ENCODE peak calls at places on chromosomes 7 and 10, in four cellular contexts. One of them, this sample, is unnamed.

GRCh38 chr7:18276380-18276779 is 219.2 kb upstream of the HDAC9 start:
- DNase-seq in A549: no peak
- DNase-seq in breast epithelium: no peak
- DNase-seq in sigmoid colon: no peak
- DNase-seq in this sample: no peak

GRCh38 chr10:131435760-131436448 is 124.4 kb upstream of the TCERG1L start:
- DNase-seq in A549: no peak
- DNase-seq in breast epithelium: peak; percentile 47
- DNase-seq in sigmoid colon: no peak
- DNase-seq in this sample: no peak

GRCh38 chr7:87128883-87129282 is 23.4 kb upstream of the DMTF1 start:
- DNase-seq in A549: no peak
- DNase-seq in breast epithelium: no peak
- DNase-seq in sigmoid colon: no peak
- DNase-seq in this sample: no peak

GRCh38 chr7:139687980-139688632 is 89.7 kb downstream of the HIPK2 start:
- DNase-seq in A549: no peak
- DNase-seq in breast epithelium: no peak
- DNase-seq in sigmoid colon: no peak
- DNase-seq in this sample: no peak

GRCh38 chr10:4407783-4408182 is 418.2 kb upstream of the AKR1E2 start:
- DNase-seq in A549: no peak
- DNase-seq in breast epithelium: no peak
- DNase-seq in sigmoid colon: no peak
- DNase-seq in this sample: no peak

GRCh38 chr7:46468753-46469356 is 547.8 kb upstream of the IGFBP3 start:
- DNase-seq in A549: no peak
- DNase-seq in breast epithelium: no peak
- DNase-seq in sigmoid colon: no peak
- DNase-seq in this sample: no peak

GRCh38 chr10:7491949-7492659 is 81.3 kb upstream of the SFMBT2 start:
- DNase-seq in A549: no peak
- DNase-seq in breast epithelium: no peak
- DNase-seq in sigmoid colon: no peak
- DNase-seq in this sample: no peak

GRCh38 chr10:71033396-71033980 is 145.1 kb upstream of the PCBD1 start:
- DNase-seq in A549: no peak
- DNase-seq in breast epithelium: no peak
- DNase-seq in sigmoid colon: peak; percentile 39
- DNase-seq in this sample: no peak

GRCh38 chr7:24227068-24227467 is 56.9 kb upstream of the NPY start:
- DNase-seq in A549: no peak
- DNase-seq in breast epithelium: no peak
- DNase-seq in sigmoid colon: no peak
- DNase-seq in this sample: no peak

GRCh38 chr7:69418865-69419670 is 179.2 kb upstream of the AUTS2 start:
- DNase-seq in A549: no peak
- DNase-seq in breast epithelium: no peak
- DNase-seq in sigmoid colon: no peak
- DNase-seq in this sample: no peak

GRCh38 chr7:117951285-117951684 is 78.0 kb upstream of the CTTNBP2 start:
- DNase-seq in A549: no peak
- DNase-seq in breast epithelium: no peak
- DNase-seq in sigmoid colon: no peak
- DNase-seq in this sample: no peak

GRCh38 chr10:110141747-110142625 is 65.4 kb upstream of the MXI1 start:
- DNase-seq in A549: no peak
- DNase-seq in breast epithelium: no peak
- DNase-seq in sigmoid colon: no peak
- DNase-seq in this sample: peak; percentile 88

GRCh38 chr7:36236073-36236472 is 83.0 kb downstream of the EEPD1 start:
- DNase-seq in A549: no peak
- DNase-seq in breast epithelium: no peak
- DNase-seq in sigmoid colon: no peak
- DNase-seq in this sample: no peak

GRCh38 chr7:137633133-137633532 is 213.6 kb downstream of the DGKI start:
- DNase-seq in A549: no peak
- DNase-seq in breast epithelium: no peak
- DNase-seq in sigmoid colon: no peak
- DNase-seq in this sample: no peak

GRCh38 chr7:29173458-29173857 is 21.1 kb upstream of the CHN2 start:
- DNase-seq in A549: no peak
- DNase-seq in breast epithelium: no peak
- DNase-seq in sigmoid colon: no peak
- DNase-seq in this sample: no peak

GRCh38 chr7:3493499-3493898 is 192.4 kb downstream of the SDK1 start:
- DNase-seq in A549: no peak
- DNase-seq in breast epithelium: no peak
- DNase-seq in sigmoid colon: no peak
- DNase-seq in this sample: no peak

GRCh38 chr7:155447603-155448002 is 10.3 kb upstream of the EN2 start:
- DNase-seq in A549: no peak
- DNase-seq in breast epithelium: no peak
- DNase-seq in sigmoid colon: no peak
- DNase-seq in this sample: no peak

GRCh38 chr10:89164080-89164479 is 43.0 kb downstream of the CH25H start:
- DNase-seq in A549: no peak
- DNase-seq in breast epithelium: no peak
- DNase-seq in sigmoid colon: no peak
- DNase-seq in this sample: no peak

GRCh38 chr10:87860156-87860795 is 3.1 kb downstream of the KLLN start:
- DNase-seq in A549: peak; percentile 71
- DNase-seq in breast epithelium: no peak
- DNase-seq in sigmoid colon: no peak
- DNase-seq in this sample: no peak

GRCh38 chr7:46173526-46174191 is 252.6 kb upstream of the IGFBP3 start:
- DNase-seq in A549: no peak
- DNase-seq in breast epithelium: no peak
- DNase-seq in sigmoid colon: no peak
- DNase-seq in this sample: peak; percentile 43

GRCh38 chr7:124399941-124400340 is 365.7 kb downstream of the GPR37 start:
- DNase-seq in A549: no peak
- DNase-seq in breast epithelium: no peak
- DNase-seq in sigmoid colon: no peak
- DNase-seq in this sample: no peak

GRCh38 chr10:642186-642890 is 47.1 kb downstream of the DIP2C start:
- DNase-seq in A549: no peak
- DNase-seq in breast epithelium: no peak
- DNase-seq in sigmoid colon: peak; percentile 54
- DNase-seq in this sample: no peak

GRCh38 chr7:95737828-95738505 is 34.4 kb upstream of the DYNC1I1 start:
- DNase-seq in A549: no peak
- DNase-seq in breast epithelium: no peak
- DNase-seq in sigmoid colon: no peak
- DNase-seq in this sample: no peak

GRCh38 chr10:29240991-29241660 is 47.7 kb upstream of the LYZL1 start:
- DNase-seq in A549: no peak
- DNase-seq in breast epithelium: no peak
- DNase-seq in sigmoid colon: no peak
- DNase-seq in this sample: no peak

GRCh38 chr10:104005172-104005863 is 38.4 kb downstream of the SLK start:
- DNase-seq in A549: no peak
- DNase-seq in breast epithelium: no peak
- DNase-seq in sigmoid colon: no peak
- DNase-seq in this sample: no peak

GRCh38 chr7:105402221-105403095 is 13.7 kb upstream of the SRPK2 start:
- DNase-seq in A549: no peak
- DNase-seq in breast epithelium: no peak
- DNase-seq in sigmoid colon: no peak
- DNase-seq in this sample: no peak

GRCh38 chr10:98382691-98383101 is 32.3 kb downstream of the PYROXD2 start:
- DNase-seq in A549: no peak
- DNase-seq in breast epithelium: no peak
- DNase-seq in sigmoid colon: no peak
- DNase-seq in this sample: no peak

GRCh38 chr7:148084138-148084537 is 506.4 kb upstream of the C7orf33 start:
- DNase-seq in A549: no peak
- DNase-seq in breast epithelium: no peak
- DNase-seq in sigmoid colon: no peak
- DNase-seq in this sample: peak; percentile 46

GRCh38 chr7:65307651-65308299 is 65.9 kb upstream of the ZNF92 start:
- DNase-seq in A549: peak; percentile 49
- DNase-seq in breast epithelium: no peak
- DNase-seq in sigmoid colon: no peak
- DNase-seq in this sample: no peak

GRCh38 chr7:108263364-108263951 is 133.3 kb upstream of the LAMB4 start:
- DNase-seq in A549: no peak
- DNase-seq in breast epithelium: no peak
- DNase-seq in sigmoid colon: no peak
- DNase-seq in this sample: no peak

GRCh38 chr10:19629559-19629958 is 186.7 kb upstream of the PLXDC2 start:
- DNase-seq in A549: no peak
- DNase-seq in breast epithelium: no peak
- DNase-seq in sigmoid colon: peak; percentile 86
- DNase-seq in this sample: peak; percentile 32

DNA sequence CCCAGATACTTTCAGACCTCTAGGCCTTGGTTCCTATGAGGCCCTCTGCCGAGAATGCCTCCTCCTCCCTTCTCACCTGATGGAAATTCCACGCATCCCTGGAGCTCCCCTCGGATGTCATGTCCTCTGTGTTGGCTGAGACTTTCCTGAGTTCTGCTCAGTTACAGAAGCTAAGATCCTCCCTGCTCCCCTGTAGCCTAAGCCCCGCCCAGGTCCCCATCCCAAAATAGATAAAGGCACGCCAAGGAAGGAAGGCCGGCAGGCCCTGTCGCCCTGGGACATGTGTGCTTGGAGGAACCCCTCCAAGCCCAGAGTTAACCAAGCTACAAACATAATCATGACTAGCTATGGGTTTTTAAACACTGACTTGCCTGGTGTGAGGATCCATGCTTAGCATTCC is 123.5 kb downstream of the SORBS1 start:
- DNase-seq in A549: no peak
- DNase-seq in breast epithelium: no peak
- DNase-seq in sigmoid colon: no peak
- DNase-seq in this sample: no peak
- H3K27ac ChIP-seq in A549: no peak overlapping the region
- H3K27ac ChIP-seq in breast epithelium: no peak overlapping the region
- H3K27ac ChIP-seq in sigmoid colon: peak overlapping the region; percentile 98
- H3K27ac ChIP-seq in this sample: no peak overlapping the region

DNA sequence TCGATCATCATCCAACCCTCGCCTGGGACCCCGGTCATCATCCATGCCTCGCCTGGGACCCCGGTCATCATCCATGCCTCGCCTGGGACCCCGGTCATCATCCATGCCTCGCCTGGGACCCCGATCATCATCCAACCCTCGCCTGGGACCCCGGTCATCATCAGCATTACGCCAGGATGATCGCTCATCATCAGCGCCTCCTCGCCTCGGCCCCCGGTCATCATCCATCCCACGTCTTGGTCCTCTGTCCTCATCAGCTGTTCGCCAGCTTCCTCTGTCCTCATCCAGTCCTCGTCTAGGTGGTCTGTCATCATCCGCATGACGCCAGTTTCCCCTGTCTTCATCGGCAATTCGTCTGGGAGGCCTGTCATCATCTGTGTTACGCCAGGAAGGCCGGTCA is 12.7 kb downstream of the NANOS1 start:
- DNase-seq in A549: no peak
- DNase-seq in breast epithelium: no peak
- DNase-seq in sigmoid colon: no peak
- DNase-seq in this sample: no peak
- TF ChIP-seq POLR2A in A549: no peak
- TF ChIP-seq POLR2A in breast epithelium: no peak
- TF ChIP-seq POLR2A in sigmoid colon: no peak
- TF ChIP-seq POLR2A in this sample: no peak

DNA sequence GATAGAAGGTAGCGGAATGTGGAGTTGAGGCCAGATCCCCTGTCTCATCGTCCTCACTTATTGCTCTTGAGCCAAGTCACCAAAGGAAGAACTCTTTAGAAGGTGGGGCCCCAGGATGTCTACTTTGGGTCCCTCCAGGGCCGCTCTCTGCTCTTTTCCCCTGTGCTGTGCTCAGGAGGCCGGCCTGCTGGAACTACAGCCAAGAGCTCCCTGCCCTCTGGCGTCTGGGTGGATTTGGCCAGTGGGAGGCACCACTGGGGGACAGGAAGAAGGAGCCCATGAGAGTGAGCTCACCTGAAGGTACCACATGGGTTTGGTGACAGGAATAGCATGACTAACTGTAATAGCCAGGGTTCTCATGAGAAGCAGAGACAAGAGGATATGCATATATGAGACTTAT is 97.7 kb upstream of the FAM180A start:
- DNase-seq in A549: no peak
- DNase-seq in breast epithelium: no peak
- DNase-seq in sigmoid colon: no peak
- DNase-seq in this sample: no peak
- TF ChIP-seq CTCF in A549: no peak
- TF ChIP-seq CTCF in breast epithelium: no peak
- TF ChIP-seq CTCF in sigmoid colon: no peak
- TF ChIP-seq CTCF in this sample: no peak

GRCh38 chr7:116509982-116510579 is 10.5 kb downstream of the CAV2 start:
- DNase-seq in A549: no peak
- DNase-seq in breast epithelium: no peak
- DNase-seq in sigmoid colon: no peak
- DNase-seq in this sample: no peak

GRCh38 chr7:116510795-116511194 is 11.3 kb downstream of the CAV2 start:
- DNase-seq in A549: no peak
- DNase-seq in breast epithelium: no peak
- DNase-seq in sigmoid colon: no peak
- DNase-seq in this sample: no peak

GRCh38 chr7:116515584-116515983 is 9.3 kb upstream of the CAV1 start:
- DNase-seq in A549: no peak
- DNase-seq in breast epithelium: no peak
- DNase-seq in sigmoid colon: no peak
- DNase-seq in this sample: no peak

GRCh38 chr7:116512524-116513188 is 12.2 kb upstream of the CAV1 start:
- DNase-seq in A549: no peak
- DNase-seq in breast epithelium: no peak
- DNase-seq in sigmoid colon: no peak
- DNase-seq in this sample: no peak

DNA sequence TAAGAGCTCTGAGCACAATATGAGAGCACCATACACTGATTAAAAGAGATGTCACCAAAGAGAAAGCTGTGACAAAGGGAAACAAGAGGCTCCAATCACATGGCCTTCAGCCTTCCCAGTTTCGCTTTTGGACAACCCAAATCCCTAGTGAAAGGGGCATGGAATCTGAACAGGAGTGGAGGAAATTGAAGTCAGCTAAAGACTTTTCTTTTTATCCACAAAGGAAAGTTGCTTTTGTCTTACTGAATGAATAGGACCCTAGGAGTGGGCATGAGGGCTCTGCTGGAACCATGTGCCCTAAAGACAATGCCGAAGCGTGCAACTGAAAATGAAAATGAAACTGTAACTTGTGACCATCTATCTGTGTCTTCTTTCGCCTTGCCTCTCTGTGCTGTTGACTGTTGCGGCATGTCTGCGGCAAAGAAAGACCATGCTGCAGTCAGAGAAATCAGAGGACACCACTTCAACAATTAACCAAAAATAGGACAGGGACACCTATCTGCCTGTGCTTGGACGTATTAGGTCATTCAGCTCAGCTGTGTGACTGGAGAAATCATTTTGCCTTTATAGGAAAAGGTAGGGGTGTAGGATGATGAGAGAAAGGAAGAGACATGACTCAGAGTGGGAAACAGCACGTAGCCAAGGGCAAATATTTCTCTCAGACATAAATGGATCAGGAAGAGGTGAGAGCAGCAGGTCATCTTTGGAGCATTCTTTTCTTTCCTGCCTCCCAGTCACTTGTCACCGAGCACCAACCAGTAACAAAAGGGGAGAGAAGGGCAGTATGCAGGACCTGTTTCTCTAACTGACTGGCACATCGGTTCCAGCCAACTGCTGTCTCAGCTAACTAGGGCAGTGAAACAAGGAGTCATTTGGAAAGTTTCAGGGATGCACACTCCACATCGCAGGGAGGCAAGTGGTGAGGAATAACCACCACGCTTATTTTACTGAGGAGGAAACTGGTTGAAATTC is 12.3 kb downstream of the CAV2 start:
- DNase-seq in A549: peak; percentile 33
- DNase-seq in breast epithelium: no peak
- DNase-seq in sigmoid colon: no peak
- DNase-seq in this sample: peak; percentile 53
- H3K27ac ChIP-seq in A549: peak overlapping the region; percentile 89
- H3K27ac ChIP-seq in breast epithelium: peak overlapping the region; percentile 86
- H3K27ac ChIP-seq in sigmoid colon: peak overlapping the region; percentile 89
- H3K27ac ChIP-seq in this sample: peak overlapping the region; percentile 88

This sample was measured in right lobe of liver.